ENCODE peak calls at places on chromosomes 13 and 19, in seven cellular contexts. Y is fibroblast of pulmonary artery; V is foreskin keratinocyte; Z is endothelial cell; U is heart right ventricle; B is activated CD8-positive, alpha-beta T cell treated with anti-CD3 and anti-CD28 coated beads for 36 hours; Q is WTC11. W is an unnamed sample.

GRCh38 chr19:53192771-53193533 is at the start of gene ZNF665:
- DNase-seq in Z (peak), Y (peak), Q (peak), V (peak), B (peak), U (peak), W (peak)

GRCh38 chr13:110319774-110320509 is 12.9 kb downstream of the COL4A2 start:
- DNase-seq in U (no peak), Q (no peak), Z (peak), V (peak), Y (peak), B (peak), W (no peak)

GRCh38 chr13:48595330-48596127 is 58.2 kb upstream of the CYSLTR2 start:
- DNase-seq in B (peak), Q (peak), V (no peak), Y (peak), Z (peak), U (no peak), W (no peak)

GRCh38 chr13:105008606-105009005 is 1526.9 kb downstream of the EFNB2 start:
- DNase-seq in B (no peak), Y (no peak), Q (no peak), V (no peak), Z (no peak), U (no peak), W (no peak)

GRCh38 chr13:56561327-56561726 is 579.4 kb upstream of the PRR20A start:
- DNase-seq in V (no peak), B (no peak), U (no peak), Y (peak), Q (no peak), Z (peak), W (no peak)

GRCh38 chr13:95452376-95452775 is 100.1 kb upstream of the CLDN10 start:
- DNase-seq in Y (no peak), Z (no peak), Q (no peak), U (no peak), V (no peak), B (no peak), W (no peak)

GRCh38 chr13:53460776-53461175 is 432.2 kb downstream of the OLFM4 start:
- DNase-seq in Y (no peak), Z (no peak), V (no peak), U (no peak), B (no peak), Q (no peak), W (no peak)

GRCh38 chr19:49882643-49883042 is 5.1 kb downstream of the TBC1D17 start:
- DNase-seq in Z (no peak), V (no peak), Y (no peak), U (no peak), Q (no peak), B (no peak), W (no peak)

GRCh38 chr19:49853852-49854849 is 3.2 kb downstream of the PTOV1 start:
- DNase-seq in Q (no peak), Y (no peak), U (no peak), V (no peak), Z (no peak), B (no peak), W (no peak)

GRCh38 chr13:67366533-67366932 is 136.4 kb upstream of the PCDH9 start:
- DNase-seq in U (no peak), B (no peak), Q (no peak), V (no peak), Z (no peak), Y (peak), W (no peak)

GRCh38 chr13:28337196-28338045 is 157.5 kb downstream of the FLT1 start:
- DNase-seq in Y (peak), U (no peak), Q (no peak), V (peak), Z (no peak), B (no peak), W (no peak)

GRCh38 chr19:8484331-8484894 is 18.0 kb downstream of the PRAM1 start:
- DNase-seq in Z (no peak), Q (no peak), U (no peak), B (no peak), Y (no peak), V (no peak), W (no peak)

GRCh38 chr13:53782400-53783030 is 753.9 kb downstream of the OLFM4 start:
- DNase-seq in V (peak), B (peak), Q (no peak), Y (peak), Z (peak), U (no peak), W (peak)

GRCh38 chr13:22128413-22129198 is 457.7 kb downstream of the FGF9 start:
- DNase-seq in V (no peak), Q (no peak), U (no peak), B (no peak), Z (no peak), Y (no peak), W (no peak)

GRCh38 chr13:105527127-105527526 is 1008.3 kb downstream of the EFNB2 start:
- DNase-seq in Z (no peak), B (no peak), Q (no peak), U (no peak), V (no peak), Y (no peak), W (no peak)

GRCh38 chr13:90882551-90882950 is 464.9 kb upstream of the MIR17HG start:
- DNase-seq in Y (no peak), Q (no peak), V (no peak), U (no peak), Z (no peak), B (no peak), W (no peak)

GRCh38 chr19:39247701-39248664 is 673 bp downstream of the IFNL4 start:
- DNase-seq in U (no peak), Y (peak), Q (peak), V (no peak), Z (peak), B (no peak), W (peak)

GRCh38 chr13:67278230-67278629 is 48.1 kb upstream of the PCDH9 start:
- DNase-seq in Y (peak), V (no peak), Q (no peak), B (no peak), Z (no peak), U (no peak), W (no peak)

GRCh38 chr19:16018801-16019551 is 57.3 kb upstream of the TPM4 start:
- DNase-seq in U (no peak), Z (no peak), B (no peak), V (no peak), Q (no peak), Y (no peak), W (no peak)

GRCh38 chr13:112624602-112625430 is 36.9 kb upstream of the TUBGCP3 start:
- DNase-seq in B (no peak), Z (no peak), U (no peak), Y (no peak), Q (no peak), V (no peak), W (no peak)

GRCh38 chr19:48401277-48401676 is 7.8 kb downstream of the GRIN2D start:
- DNase-seq in Y (no peak), Q (peak), V (no peak), B (no peak), Z (no peak), U (no peak), W (no peak)

GRCh38 chr19:16571689-16572331 is 405 bp downstream of the SLC35E1 start:
- DNase-seq in Q (peak), V (no peak), B (peak), Z (peak), Y (peak), U (peak), W (no peak)

GRCh38 chr13:98220188-98220765 is 43.2 kb upstream of the RNF113B start:
- DNase-seq in U (no peak), V (no peak), Y (no peak), Q (no peak), Z (no peak), B (no peak), W (no peak)

GRCh38 chr13:50420720-50421456 is 405.6 kb downstream of the KCNRG start:
- DNase-seq in B (no peak), Z (no peak), Q (no peak), V (no peak), Y (no peak), U (no peak), W (no peak)

GRCh38 chr13:19070398-19070735 is 111.3 kb downstream of the TUBA3C start:
- DNase-seq in V (no peak), Z (no peak), Y (no peak), B (no peak), U (no peak), Q (no peak), W (no peak)

GRCh38 chr13:106491463-106491862 is 44.0 kb downstream of the EFNB2 start:
- DNase-seq in U (no peak), Q (no peak), Z (no peak), V (no peak), Y (no peak), B (no peak), W (no peak)

GRCh38 chr19:39265321-39265916 is 2.8 kb upstream of the IFNL2 start:
- DNase-seq in B (no peak), U (no peak), V (no peak), Z (no peak), Q (peak), Y (no peak), W (peak)

GRCh38 chr13:46552302-46552680 is 679 bp upstream of the LRCH1 start:
- DNase-seq in Z (no peak), Y (no peak), Q (no peak), V (no peak), B (no peak), U (peak), W (peak)

GRCh38 chr13:27076411-27076810 is 95.2 kb downstream of the USP12 start:
- DNase-seq in Y (peak), U (no peak), Q (no peak), Z (no peak), B (no peak), V (no peak), W (no peak)

GRCh38 chr13:27448308-27448707 is 2.1 kb downstream of the MTIF3 start:
- DNase-seq in Q (no peak), V (no peak), U (peak), B (no peak), Z (no peak), Y (no peak), W (no peak)

GRCh38 chr13:36789061-36789460 is 30.0 kb upstream of the RFXAP start:
- DNase-seq in Z (no peak), V (no peak), Y (no peak), U (no peak), B (no peak), Q (no peak), W (no peak)

GRCh38 chr19:52600639-52601024 is 30.5 kb downstream of the ZNF701 start:
- DNase-seq in Q (peak), Y (no peak), Z (peak), V (no peak), U (peak), B (peak), W (no peak)

GRCh38 chr13:101489635-101490034 is 37.2 kb downstream of the ITGBL1 start:
- DNase-seq in B (no peak), Y (peak), Q (no peak), U (no peak), V (no peak), Z (no peak), W (no peak)

GRCh38 chr13:31069808-31070544 is 91.7 kb downstream of the HSPH1 start:
- DNase-seq in Y (no peak), U (no peak), B (no peak), V (no peak), Q (no peak), Z (no peak), W (no peak)

GRCh38 chr13:70330697-70331361 is 222.6 kb upstream of the KLHL1 start:
- DNase-seq in V (no peak), Q (no peak), Z (no peak), U (no peak), B (no peak), Y (no peak), W (no peak)

GRCh38 chr19:3627351-3627723 is 747 bp upstream of the CACTIN start:
- DNase-seq in V (no peak), U (no peak), B (no peak), Z (no peak), Y (no peak), Q (no peak), W (no peak)
- TF ChIP-seq CTCF in V (no peak), U (no peak), B (no peak), Z (no peak), Y (no peak), Q (no peak), W (no peak)

GRCh38 chr19:6020972-6021805 is 43.2 kb upstream of the RANBP3 start:
- DNase-seq in Z (no peak), Q (no peak), Y (no peak), V (no peak), U (no peak), B (no peak), W (no peak)

GRCh38 chr19:6023085-6023682 is 45.2 kb upstream of the RANBP3 start:
- DNase-seq in Q (no peak), B (no peak), Z (no peak), U (no peak), Y (peak), V (no peak), W (no peak)

GRCh38 chr19:6021878-6022569 is 44.1 kb upstream of the RANBP3 start:
- DNase-seq in V (no peak), Y (peak), Z (peak), B (peak), U (peak), Q (peak), W (peak)

GRCh38 chr19:6023936-6024335 is 46.0 kb upstream of the RANBP3 start:
- DNase-seq in Z (no peak), V (no peak), U (no peak), Y (no peak), Q (no peak), B (no peak), W (no peak)

DNA sequence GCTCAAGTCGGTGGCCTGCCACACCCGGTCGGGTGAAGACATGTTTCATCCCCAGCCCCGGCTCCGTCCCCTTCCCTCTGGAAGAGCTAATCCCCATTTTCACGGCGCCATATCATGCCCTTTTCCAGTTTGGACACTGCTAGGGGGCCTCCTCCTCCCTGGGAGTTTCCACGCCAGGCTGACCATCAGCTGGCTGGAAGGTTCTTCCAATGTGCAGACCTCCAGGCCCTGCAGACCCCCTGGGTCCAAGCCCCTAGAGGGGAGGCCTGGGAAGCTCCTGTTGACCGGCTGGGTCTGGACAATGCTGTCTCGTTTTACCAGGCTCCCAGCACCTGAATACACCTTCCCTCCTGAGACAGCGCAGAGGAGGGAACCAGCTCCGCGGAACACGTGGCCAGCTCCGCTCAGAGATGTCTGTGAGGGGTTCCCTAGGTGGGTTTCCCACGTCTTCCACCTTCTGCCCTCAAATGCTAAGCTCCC is 44.7 kb upstream of the RANBP3 start:
- DNase-seq in Q (no peak), Y (no peak), V (no peak), Z (no peak), U (no peak), B (no peak), W (no peak)
- TF ChIP-seq CTCF in Q (peak), Y (no peak), V (no peak), Z (peak), U (no peak), B (peak), W (peak)

DNA sequence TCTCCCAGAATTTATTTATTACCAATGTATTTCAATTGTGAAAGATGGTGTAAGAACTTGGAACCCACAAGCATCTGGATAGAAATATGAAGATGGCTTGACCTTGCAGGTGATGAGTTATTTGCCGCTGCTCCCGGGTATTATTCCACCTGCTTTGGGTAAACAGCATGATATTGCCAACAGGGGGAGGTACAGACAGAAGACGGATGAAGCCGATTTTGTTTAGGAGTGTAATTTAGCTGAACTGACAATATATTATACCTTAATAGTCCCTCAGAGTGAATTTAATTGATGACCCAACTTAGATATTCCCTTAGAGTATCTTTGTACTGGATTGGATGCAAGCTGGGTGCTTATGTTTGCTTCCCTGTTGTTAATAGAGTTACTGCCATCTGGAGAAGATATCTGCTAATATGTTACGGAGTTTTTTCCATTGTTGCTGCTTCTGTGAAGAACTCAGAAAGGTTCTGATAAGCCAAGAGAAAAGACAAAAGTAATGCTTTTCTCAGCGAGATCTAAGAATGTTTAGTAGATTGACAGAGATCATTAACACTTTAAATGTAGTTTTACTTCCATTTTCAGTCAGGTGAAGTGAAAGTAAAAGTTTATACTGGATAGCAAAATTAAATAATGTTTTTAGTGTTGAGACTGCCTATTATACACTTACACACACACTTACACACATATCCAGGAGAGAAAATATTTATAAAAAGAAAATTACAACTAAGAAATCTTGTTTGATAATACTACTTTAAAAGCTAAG is 2220.8 kb upstream of the PCDH20 start:
- DNase-seq in B (no peak), Q (no peak), Y (peak), U (no peak), Z (peak), V (no peak), W (no peak)
- TF ChIP-seq CTCF in B (no peak), Q (no peak), Y (peak), U (no peak), Z (peak), V (peak), W (no peak)

GRCh38 chr13:73993661-73994060 is 140.5 kb downstream of the KLF12 start:
- DNase-seq in Y (no peak), Z (no peak), Q (no peak), B (no peak), U (no peak), V (no peak), W (no peak)
- TF ChIP-seq CTCF in Y (no peak), Z (no peak), Q (no peak), B (no peak), U (no peak), V (no peak), W (no peak)

GRCh38 chr13:32267836-32268439 is 47.2 kb downstream of the ZAR1L start:
- DNase-seq in U (no peak), B (peak), V (no peak), Q (peak), Y (no peak), Z (no peak), W (no peak)
- TF ChIP-seq CTCF in U (peak), B (peak), V (peak), Q (peak), Y (peak), Z (peak), W (peak)

DNA sequence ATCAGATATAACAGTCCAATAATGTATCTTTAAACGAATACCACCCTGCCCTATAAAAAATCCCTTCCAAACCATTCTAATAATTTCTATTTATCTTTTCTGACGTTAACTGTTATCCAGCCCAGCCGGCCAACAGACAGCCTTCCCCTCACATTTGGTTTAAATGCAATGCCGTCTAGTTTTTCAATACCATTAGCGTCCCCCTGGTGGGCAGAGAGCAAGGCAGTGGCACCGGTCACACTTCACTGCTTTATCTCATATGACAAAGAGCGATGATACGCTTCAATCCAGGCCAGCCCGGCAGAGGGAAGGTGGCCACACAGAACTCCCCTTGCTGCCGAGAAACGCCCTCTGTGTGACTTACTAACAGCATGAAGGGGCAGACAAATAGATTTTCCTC is 402.1 kb upstream of the ZNF507 start:
- DNase-seq in V (no peak), U (no peak), Q (peak), Z (peak), Y (no peak), B (no peak), W (peak)
- TF ChIP-seq CTCF in V (no peak), U (peak), Q (no peak), Z (no peak), Y (no peak), B (no peak), W (peak)

GRCh38 chr19:4537953-4538600 is 1.8 kb downstream of the LRG1 start:
- DNase-seq in U (no peak), B (no peak), Z (no peak), Y (no peak), Q (peak), V (no peak), W (no peak)
- TF ChIP-seq CTCF in U (no peak), B (no peak), Z (no peak), Y (no peak), Q (no peak), V (no peak), W (no peak)

W was measured in nephron progenitor cell.